ENCODE peak calls at places on chromosomes 6 and 20, in eight cellular contexts. O is colonic mucosa; W is AG04450; Z is uterus; Q is heart left ventricle; S is body of pancreas; M is CD4-positive, CD25-positive, alpha-beta regulatory T cell; Y is fibroblast of lung. T is an unnamed sample.

GRCh38 chr6:146287691-146288369 is 255.8 kb upstream of the RAB32 start:
- DNase-seq in O (no peak), W (no peak), Z (no peak), Q (no peak), S (no peak), M (no peak), Y (peak), T (no peak)

GRCh38 chr20:8837396-8837795 is 231.5 kb upstream of the PLCB4 start:
- DNase-seq in O (no peak), W (peak), Z (no peak), Q (no peak), S (no peak), M (no peak), Y (peak), T (no peak)

GRCh38 chr6:3005874-3006273 is 6.2 kb downstream of the NQO2 start:
- DNase-seq in O (no peak), W (no peak), Z (no peak), Q (no peak), S (no peak), M (no peak), Y (no peak), T (no peak)

GRCh38 chr6:104789770-104790190 is 69.9 kb downstream of the HACE1 start:
- DNase-seq in O (no peak), W (peak), Z (no peak), Q (no peak), S (no peak), M (peak), Y (peak), T (no peak)

GRCh38 chr6:166253277-166254229 is 54.6 kb downstream of the PRR18 start:
- DNase-seq in O (no peak), W (no peak), Z (no peak), Q (peak), S (peak), M (peak), Y (no peak), T (peak)

GRCh38 chr6:105359419-105360366 is 43.2 kb downstream of the PREP start:
- DNase-seq in O (no peak), W (peak), Z (no peak), Q (no peak), S (no peak), M (no peak), Y (peak), T (peak)

GRCh38 chr6:73308712-73309533 is 45.2 kb downstream of the DPPA5 start:
- DNase-seq in O (no peak), W (no peak), Z (no peak), Q (no peak), S (peak), M (no peak), Y (peak), T (no peak)

GRCh38 chr20:49891486-49891885 is 23.8 kb downstream of the SPATA2 start:
- DNase-seq in O (no peak), W (no peak), Z (no peak), Q (no peak), S (no peak), M (no peak), Y (no peak), T (no peak)

DNA sequence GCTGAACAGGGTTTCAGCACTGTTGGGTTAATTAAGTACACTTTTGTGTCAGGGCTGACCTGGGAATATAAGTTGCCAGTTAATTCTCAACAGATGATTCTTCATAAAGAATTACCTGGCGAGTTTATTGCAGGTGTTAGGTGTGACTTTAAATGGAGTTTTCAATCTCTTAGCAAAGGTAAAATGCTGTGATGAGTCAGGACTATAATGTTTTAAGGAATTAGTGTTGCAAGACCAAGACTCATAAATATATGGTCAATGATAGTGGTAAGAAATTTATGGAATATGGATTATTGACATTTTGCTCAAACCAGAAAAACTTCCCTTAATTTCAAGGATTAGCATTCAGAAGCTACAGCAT is 50.0 kb upstream of the PLCG1 start:
- DNase-seq in O (no peak), W (no peak), Z (no peak), Q (no peak), S (no peak), M (no peak), Y (no peak), T (no peak)
- H3K27ac ChIP-seq in O (no peak), W (no peak), Z (no peak), Q (no peak), S (no peak), M (no peak), Y (no peak), T (peak)

DNA sequence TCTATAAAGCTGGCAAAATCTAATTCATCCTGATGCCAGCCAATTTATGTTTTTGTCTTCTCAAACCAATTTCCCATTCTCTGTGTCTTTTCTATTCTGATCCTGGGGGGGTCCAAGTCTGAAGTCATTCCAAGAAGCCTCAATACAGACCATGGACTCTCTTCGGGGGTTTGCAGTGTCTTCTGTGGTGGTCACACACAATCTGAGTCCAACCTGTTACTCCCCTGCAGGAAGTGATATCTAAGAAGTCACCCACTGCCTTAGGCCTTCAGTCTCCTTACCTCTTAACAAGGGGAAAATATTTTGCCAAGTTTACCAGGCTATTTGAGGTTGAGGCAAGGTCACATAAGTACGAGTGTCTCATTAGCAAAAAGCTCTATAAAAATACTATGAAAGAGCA is 1.9 kb downstream of the TRIM26 start:
- DNase-seq in O (no peak), W (no peak), Z (no peak), Q (no peak), S (no peak), M (no peak), Y (no peak), T (no peak)
- H3K27ac ChIP-seq in O (no peak), W (no peak), Z (no peak), Q (no peak), S (no peak), M (peak), Y (no peak), T (peak)

GRCh38 chr20:14984768-14985622 is 647.6 kb upstream of the FLRT3 start:
- DNase-seq in O (peak), W (no peak), Z (no peak), Q (no peak), S (peak), M (no peak), Y (peak), T (no peak)
- H3K27ac ChIP-seq in O (peak), W (no peak), Z (no peak), Q (no peak), S (peak), M (no peak), Y (no peak), T (peak)

DNA sequence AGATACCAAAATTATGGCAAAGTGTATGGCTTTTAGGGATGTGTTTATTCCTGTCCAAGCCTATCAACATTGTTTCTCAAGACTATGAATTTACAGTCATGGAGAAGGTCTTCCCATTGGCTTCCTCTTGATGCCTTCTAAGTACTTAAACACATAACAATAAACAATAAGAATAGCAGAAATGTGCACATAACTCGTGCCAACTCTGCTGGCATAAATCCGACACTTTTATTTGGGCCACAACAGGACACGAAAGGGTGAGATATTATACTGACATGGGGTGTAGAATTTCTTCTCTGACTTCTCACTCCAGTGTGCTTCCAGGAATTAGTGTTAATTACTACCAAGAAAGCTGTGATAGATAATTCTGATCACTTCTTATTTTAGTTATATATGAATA is 695.9 kb upstream of the SLC35B3 start:
- DNase-seq in O (no peak), W (no peak), Z (no peak), Q (no peak), S (no peak), M (no peak), Y (no peak), T (no peak)
- H3K27ac ChIP-seq in O (no peak), W (no peak), Z (no peak), Q (no peak), S (no peak), M (no peak), Y (no peak), T (no peak)

GRCh38 chr20:47257256-47257655 is 99.2 kb downstream of the ZMYND8 start:
- DNase-seq in O (no peak), W (no peak), Z (no peak), Q (no peak), S (no peak), M (no peak), Y (no peak), T (no peak)
- H3K27ac ChIP-seq in O (no peak), W (no peak), Z (no peak), Q (peak), S (no peak), M (no peak), Y (peak), T (no peak)

DNA sequence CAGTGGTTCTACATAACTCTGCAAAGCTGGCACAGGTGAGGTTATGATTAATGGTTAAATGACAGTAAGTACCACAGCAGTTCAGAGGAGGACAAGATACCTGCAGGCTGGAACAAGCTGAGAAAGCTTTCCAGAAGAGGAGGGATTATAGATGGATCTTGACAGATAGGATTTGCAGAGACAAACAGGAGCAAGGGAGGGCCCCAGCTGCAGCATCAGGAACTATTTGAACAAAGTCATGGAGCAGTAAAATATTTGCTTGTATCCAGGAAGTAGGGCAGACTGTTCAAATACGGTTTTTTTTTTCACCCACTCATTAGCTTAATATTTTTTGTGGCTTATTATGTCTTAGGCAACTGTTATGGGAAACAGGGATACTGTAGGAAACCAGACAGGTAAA is 144.4 kb upstream of the MAN1A1 start:
- DNase-seq in O (no peak), W (no peak), Z (no peak), Q (no peak), S (peak), M (no peak), Y (no peak), T (no peak)
- H3K27ac ChIP-seq in O (peak), W (no peak), Z (no peak), Q (no peak), S (no peak), M (no peak), Y (no peak), T (no peak)

GRCh38 chr20:13222319-13222716 is 1.2 kb downstream of the ISM1 start:
- DNase-seq in O (no peak), W (no peak), Z (no peak), Q (no peak), S (no peak), M (no peak), Y (no peak), T (no peak)
- H3K27ac ChIP-seq in O (no peak), W (no peak), Z (no peak), Q (no peak), S (no peak), M (no peak), Y (no peak), T (no peak)

DNA sequence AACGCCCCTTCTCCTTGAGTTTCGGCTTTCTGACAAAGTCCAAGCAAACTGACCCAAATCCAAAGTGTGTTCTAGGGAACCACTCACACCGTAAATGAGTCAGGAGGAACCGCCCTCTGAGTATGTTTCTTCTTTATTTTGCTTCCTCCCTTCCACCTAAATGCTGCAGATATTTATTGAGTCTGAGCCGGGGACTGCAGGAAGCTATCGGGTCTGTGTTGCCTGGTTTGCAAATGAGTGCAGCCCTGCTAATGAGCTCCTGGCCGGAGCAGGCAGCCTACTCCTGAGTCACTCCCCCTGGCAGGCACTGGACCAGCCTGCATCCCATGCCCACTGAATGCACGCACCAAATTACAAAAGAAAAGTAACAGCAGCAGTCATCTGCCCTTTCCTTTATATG is 323.6 kb upstream of the JARID2 start:
- DNase-seq in O (no peak), W (no peak), Z (no peak), Q (no peak), S (peak), M (no peak), Y (peak), T (no peak)
- H3K27ac ChIP-seq in O (no peak), W (no peak), Z (no peak), Q (no peak), S (no peak), M (no peak), Y (no peak), T (peak)